ENCODE peak calls at places on chromosomes 5 and 9, in seven cellular contexts. U is T1000, O is tibial nerve, Y is GM20000, M is amniotic stem cell, B is AG09309, N is G401. Z is an unnamed sample.

GRCh38 chr5:27472000-27472763 is 433.8 kb upstream of the CDH9 start:
- DNase-seq in U (peak; percentile 88), O (no peak), Y (peak; percentile 42), M (no peak), B (peak; percentile 4), N (peak; percentile 66), Z (peak; percentile 47)

GRCh38 chr9:124267271-124267807 is 9.6 kb downstream of the NEK6 start:
- DNase-seq in U (peak; percentile 34), O (peak; percentile 53), Y (no peak), M (peak; percentile 40), B (no peak), N (no peak), Z (no peak)

GRCh38 chr5:103036601-103037000 is 83.3 kb downstream of the GIN1 start:
- DNase-seq in U (no peak), O (no peak), Y (no peak), M (no peak), B (no peak), N (no peak), Z (no peak)

GRCh38 chr9:115200711-115201505 is 83.0 kb upstream of the TNC start:
- DNase-seq in U (no peak), O (no peak), Y (no peak), M (no peak), B (peak; percentile 86), N (no peak), Z (peak; percentile 51)

GRCh38 chr9:32348289-32348688 is 36.2 kb upstream of the ACO1 start:
- DNase-seq in U (no peak), O (no peak), Y (no peak), M (no peak), B (no peak), N (no peak), Z (no peak)

GRCh38 chr9:14813336-14814020 is 90.9 kb upstream of the CER1 start:
- DNase-seq in U (no peak), O (no peak), Y (no peak), M (peak; percentile 5), B (no peak), N (no peak), Z (no peak)

GRCh38 chr9:28678097-28678496 is 1104.8 kb upstream of the C9orf72 start:
- DNase-seq in U (no peak), O (no peak), Y (no peak), M (no peak), B (no peak), N (no peak), Z (no peak)

GRCh38 chr5:79205965-79206364 is 30.0 kb upstream of the JMY start:
- DNase-seq in U (no peak), O (no peak), Y (no peak), M (no peak), B (no peak), N (no peak), Z (no peak)

GRCh38 chr5:167261309-167262100 is 1029.9 kb upstream of the WWC1 start:
- DNase-seq in U (no peak), O (no peak), Y (peak; percentile 3), M (no peak), B (no peak), N (no peak), Z (no peak)

GRCh38 chr5:132886064-132886823 is 12.8 kb downstream of the LEAP2 start:
- DNase-seq in U (no peak), O (no peak), Y (no peak), M (no peak), B (no peak), N (no peak), Z (no peak)

GRCh38 chr5:72452515-72453259 is 54.5 kb downstream of the ZNF366 start:
- DNase-seq in U (no peak), O (peak; percentile 52), Y (no peak), M (no peak), B (peak; percentile 55), N (no peak), Z (peak; percentile 78)

GRCh38 chr9:76512826-76513225 is 53.8 kb downstream of the GCNT1 start:
- DNase-seq in U (peak; percentile 1), O (no peak), Y (no peak), M (no peak), B (no peak), N (no peak), Z (no peak)

GRCh38 chr5:111224561-111224989 is 391 bp downstream of the CAMK4 start:
- DNase-seq in U (no peak), O (no peak), Y (peak; percentile 36), M (no peak), B (no peak), N (no peak), Z (no peak)

GRCh38 chr5:109350537-109351270 is 59.1 kb downstream of the PJA2 start:
- DNase-seq in U (no peak), O (no peak), Y (no peak), M (no peak), B (no peak), N (no peak), Z (no peak)

GRCh38 chr5:39093351-39093749 is 19.2 kb upstream of the RICTOR start:
- DNase-seq in U (no peak), O (no peak), Y (no peak), M (no peak), B (no peak), N (no peak), Z (no peak)

GRCh38 chr5:90293931-90294330 is 115.6 kb downstream of the CETN3 start:
- DNase-seq in U (no peak), O (no peak), Y (no peak), M (no peak), B (no peak), N (no peak), Z (no peak)

GRCh38 chr9:121841771-121842611 is 190.6 kb downstream of the DAB2IP start:
- DNase-seq in U (no peak), O (no peak), Y (no peak), M (no peak), B (no peak), N (no peak), Z (no peak)

GRCh38 chr9:7001571-7001970 is 243.8 kb downstream of the KDM4C start:
- DNase-seq in U (no peak), O (no peak), Y (no peak), M (no peak), B (no peak), N (no peak), Z (no peak)

GRCh38 chr9:76403352-76403751 is 9.1 kb upstream of the RFK start:
- DNase-seq in U (no peak), O (no peak), Y (peak; percentile 42), M (peak; percentile 32), B (peak; percentile 69), N (peak; percentile 60), Z (peak; percentile 53)

GRCh38 chr9:14670718-14671117 is 22.5 kb downstream of the ZDHHC21 start:
- DNase-seq in U (no peak), O (no peak), Y (no peak), M (no peak), B (no peak), N (no peak), Z (no peak)

GRCh38 chr5:36908544-36909260 is 32.1 kb downstream of the NIPBL start:
- DNase-seq in U (no peak), O (no peak), Y (peak; percentile 4), M (no peak), B (no peak), N (no peak), Z (no peak)

GRCh38 chr9:33445389-33445881 is 2.0 kb downstream of the AQP3 start:
- DNase-seq in U (no peak), O (no peak), Y (no peak), M (no peak), B (no peak), N (no peak), Z (no peak)

GRCh38 chr5:142784405-142784955 is 14.3 kb downstream of the ARHGAP26 start:
- DNase-seq in U (no peak), O (no peak), Y (no peak), M (no peak), B (no peak), N (no peak), Z (no peak)

GRCh38 chr9:2637390-2637789 is 15.8 kb downstream of the VLDLR start:
- DNase-seq in U (no peak), O (no peak), Y (no peak), M (no peak), B (no peak), N (no peak), Z (no peak)

GRCh38 chr5:61886214-61886613 is 419.8 kb upstream of the KIF2A start:
- DNase-seq in U (no peak), O (no peak), Y (no peak), M (no peak), B (no peak), N (no peak), Z (no peak)

GRCh38 chr9:22154064-22154463 is 145.0 kb upstream of the CDKN2B start:
- DNase-seq in U (no peak), O (no peak), Y (no peak), M (no peak), B (no peak), N (no peak), Z (no peak)

GRCh38 chr5:4868140-4868735 is 271.9 kb upstream of the ADAMTS16 start:
- DNase-seq in U (peak; percentile 8), O (peak; percentile 34), Y (peak; percentile 73), M (no peak), B (no peak), N (peak; percentile 76), Z (no peak)